ENCODE peak calls at places on chromosome 22, in five cellular contexts. J is mesenchymal stem cell, S is H9, F is H1, B is trophoblast cell. L is an unnamed sample.

GRCh38 chr22:49937758-49938564 is 19.5 kb downstream of the CRELD2 start:
- DNase-seq in J (no peak), S (no peak), F (no peak), B (peak), L (no peak)

GRCh38 chr22:39517470-39517869 is 2.9 kb upstream of the ATF4 start:
- DNase-seq in J (no peak), S (no peak), F (no peak), B (no peak), L (no peak)

GRCh38 chr22:43345761-43346261 is 2.6 kb upstream of the SCUBE1 start:
- DNase-seq in J (peak), S (no peak), F (no peak), B (no peak), L (no peak)

GRCh38 chr22:48944756-48945620 is 882.7 kb downstream of the BRD1 start:
- DNase-seq in J (no peak), S (peak), F (no peak), B (no peak), L (no peak)

GRCh38 chr22:27534720-27535125 is 266.8 kb downstream of the MN1 start:
- DNase-seq in J (peak), S (no peak), F (no peak), B (peak), L (no peak)

GRCh38 chr22:26444777-26445176 is 15.7 kb downstream of the ASPHD2 start:
- DNase-seq in J (no peak), S (no peak), F (no peak), B (peak), L (no peak)

GRCh38 chr22:43670545-43670944 is 141.6 kb downstream of the EFCAB6 start:
- DNase-seq in J (no peak), S (no peak), F (no peak), B (no peak), L (no peak)

GRCh38 chr22:42780070-42780540 is 59.4 kb upstream of the A4GALT start:
- DNase-seq in J (peak), S (peak), F (peak), B (peak), L (peak)

GRCh38 chr22:19187716-19188563 is 9.4 kb upstream of the SLC25A1 start:
- DNase-seq in J (no peak), S (no peak), F (no peak), B (no peak), L (no peak)

GRCh38 chr22:45886502-45886901 is 90.5 kb downstream of the WNT7B start:
- DNase-seq in J (no peak), S (peak), F (no peak), B (no peak), L (no peak)

GRCh38 chr22:20571531-20572007 is 64.2 kb downstream of the MED15 start:
- DNase-seq in J (peak), S (peak), F (no peak), B (peak), L (peak)

GRCh38 chr22:43829904-43830851 is 18.1 kb upstream of the EFCAB6 start:
- DNase-seq in J (no peak), S (no peak), F (no peak), B (no peak), L (no peak)

GRCh38 chr22:21593406-21594232 is 26.1 kb downstream of the UBE2L3 start:
- DNase-seq in J (no peak), S (peak), F (no peak), B (peak), L (no peak)

GRCh38 chr22:21591695-21592094 is 24.2 kb downstream of the UBE2L3 start:
- DNase-seq in J (no peak), S (no peak), F (no peak), B (no peak), L (no peak)

GRCh38 chr22:21594865-21595452 is 27.4 kb downstream of the UBE2L3 start:
- DNase-seq in J (no peak), S (no peak), F (no peak), B (no peak), L (no peak)

GRCh38 chr22:21590809-21591641 is 23.5 kb downstream of the UBE2L3 start:
- DNase-seq in J (no peak), S (no peak), F (no peak), B (no peak), L (no peak)

GRCh38 chr22:21592422-21592821 is 24.9 kb downstream of the UBE2L3 start:
- DNase-seq in J (no peak), S (no peak), F (no peak), B (no peak), L (no peak)
- H2AK5ac ChIP-seq in J (no peak), S (no peak), F (no peak), B (no peak), L (no peak)

GRCh38 chr22:41603873-41604332 is 14.3 kb upstream of the PMM1 start:
- DNase-seq in J (no peak), S (no peak), F (no peak), B (no peak), L (no peak)
- H2BK12ac ChIP-seq in J (no peak), S (no peak), F (no peak), B (no peak), L (no peak)

GRCh38 chr22:37187891-37188761 is at the start of gene C1QTNF6:
- DNase-seq in J (peak), S (peak), F (no peak), B (peak), L (peak)
- H4K8ac ChIP-seq in J (peak), S (no peak), F (peak), B (peak), L (no peak)

GRCh38 chr22:37018815-37019308 is 385 bp downstream of the TST start:
- DNase-seq in J (peak), S (peak), F (no peak), B (peak), L (peak)
- H2AK5ac ChIP-seq in J (no peak), S (no peak), F (no peak), B (peak), L (peak)

GRCh38 chr22:47586946-47587345 is 824.5 kb downstream of the TBC1D22A start:
- DNase-seq in J (no peak), S (no peak), F (no peak), B (no peak), L (no peak)
- H2BK12ac ChIP-seq in J (no peak), S (no peak), F (no peak), B (no peak), L (no peak)

DNA sequence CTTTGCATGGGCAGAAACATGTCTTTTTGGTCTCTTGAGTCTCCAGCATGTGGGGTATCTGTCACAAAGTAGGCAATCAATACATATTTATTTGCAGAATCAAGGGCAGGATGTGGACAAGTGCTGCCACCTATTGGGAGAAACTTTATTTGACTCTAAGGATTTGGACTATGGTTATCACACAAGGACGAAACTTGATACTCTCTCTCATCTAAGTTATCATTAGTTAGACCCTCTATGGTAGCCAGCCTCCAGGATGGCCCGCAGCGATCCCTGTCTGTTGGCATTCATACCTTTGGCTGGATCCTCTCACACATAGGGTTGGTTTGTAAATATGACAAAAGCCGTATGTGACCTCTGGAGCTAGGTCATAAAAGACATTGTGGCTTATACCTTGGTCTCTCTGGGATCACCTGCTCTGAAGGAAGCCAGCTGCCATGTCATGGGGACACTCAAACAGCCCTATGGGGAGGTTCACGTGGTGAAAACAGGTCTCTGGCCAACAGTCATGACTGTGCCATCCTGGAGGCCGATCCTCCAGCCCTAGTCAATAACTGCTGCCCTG is 1.1 kb upstream of the FBXO7 start:
- DNase-seq in J (peak), S (no peak), F (no peak), B (peak), L (peak)
- H4K8ac ChIP-seq in J (peak), S (no peak), F (peak), B (peak), L (no peak)

DNA sequence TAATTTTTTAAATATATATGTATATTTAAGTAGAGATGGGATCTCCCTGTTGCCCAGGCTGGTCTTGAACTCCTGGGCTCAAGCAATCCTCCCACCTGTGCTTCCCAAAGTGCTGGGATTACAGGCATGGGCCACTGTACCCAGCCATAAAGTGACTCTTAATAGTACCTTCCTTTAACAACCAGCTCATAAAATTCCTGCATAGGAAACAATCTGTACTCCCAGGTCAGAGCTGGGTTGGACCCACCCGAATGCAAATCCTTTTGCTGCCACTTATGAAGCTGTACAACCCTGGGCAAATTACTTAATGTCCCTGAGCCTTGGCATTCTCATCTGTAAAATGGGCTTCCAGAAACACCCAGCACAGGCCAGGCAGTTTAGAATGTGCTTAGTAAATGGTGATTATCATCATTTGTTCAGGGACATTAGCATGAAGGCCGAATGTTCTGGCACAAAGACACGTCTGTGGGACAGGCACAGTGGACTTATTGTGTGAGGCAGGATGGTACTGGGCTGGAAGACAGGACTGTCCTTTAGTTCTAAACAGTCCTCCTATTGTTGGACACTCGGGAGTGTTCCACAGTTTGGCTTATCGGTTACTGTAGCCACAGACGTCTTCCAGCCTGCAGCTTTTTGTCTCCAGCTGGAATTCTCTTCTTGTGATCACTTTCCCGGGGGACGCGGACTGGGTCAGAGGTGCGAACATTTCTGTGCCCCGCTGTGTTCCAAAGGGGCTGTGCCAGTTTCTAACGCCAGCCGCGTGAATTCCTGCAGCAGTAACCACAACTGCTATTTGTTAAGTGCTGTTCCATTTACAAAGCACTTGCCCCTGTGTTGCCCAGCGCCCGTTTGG is 6.0 kb downstream of the PDXP start:
- DNase-seq in J (no peak), S (no peak), F (no peak), B (no peak), L (no peak)
- H2AK5ac ChIP-seq in J (no peak), S (no peak), F (no peak), B (no peak), L (no peak)

GRCh38 chr22:47329727-47330653 is 567.5 kb downstream of the TBC1D22A start:
- DNase-seq in J (no peak), S (no peak), F (no peak), B (no peak), L (no peak)
- H2BK12ac ChIP-seq in J (no peak), S (no peak), F (no peak), B (no peak), L (no peak)

DNA sequence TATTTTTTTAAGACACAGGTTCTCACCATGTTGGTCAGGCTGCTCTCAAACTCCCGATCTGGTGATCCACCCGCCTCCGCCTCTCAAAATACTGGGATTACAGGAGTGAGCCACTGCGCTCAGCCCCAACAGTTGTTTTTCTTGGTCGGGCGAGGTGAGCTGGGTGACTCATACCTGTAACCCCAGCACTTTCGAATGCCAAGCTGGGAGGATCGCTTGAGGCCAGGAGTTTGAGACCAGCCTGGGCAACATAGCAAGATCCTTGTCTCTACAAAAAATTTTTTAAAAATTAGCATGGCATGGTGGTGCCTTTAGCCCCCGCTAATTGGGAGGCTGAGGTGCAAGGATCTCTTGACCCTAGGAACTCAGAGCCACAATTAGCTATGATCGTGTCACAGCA is 7.0 kb upstream of the NF2 start:
- DNase-seq in J (no peak), S (no peak), F (no peak), B (peak), L (no peak)
- H4K8ac ChIP-seq in J (no peak), S (no peak), F (no peak), B (no peak), L (no peak)

DNA sequence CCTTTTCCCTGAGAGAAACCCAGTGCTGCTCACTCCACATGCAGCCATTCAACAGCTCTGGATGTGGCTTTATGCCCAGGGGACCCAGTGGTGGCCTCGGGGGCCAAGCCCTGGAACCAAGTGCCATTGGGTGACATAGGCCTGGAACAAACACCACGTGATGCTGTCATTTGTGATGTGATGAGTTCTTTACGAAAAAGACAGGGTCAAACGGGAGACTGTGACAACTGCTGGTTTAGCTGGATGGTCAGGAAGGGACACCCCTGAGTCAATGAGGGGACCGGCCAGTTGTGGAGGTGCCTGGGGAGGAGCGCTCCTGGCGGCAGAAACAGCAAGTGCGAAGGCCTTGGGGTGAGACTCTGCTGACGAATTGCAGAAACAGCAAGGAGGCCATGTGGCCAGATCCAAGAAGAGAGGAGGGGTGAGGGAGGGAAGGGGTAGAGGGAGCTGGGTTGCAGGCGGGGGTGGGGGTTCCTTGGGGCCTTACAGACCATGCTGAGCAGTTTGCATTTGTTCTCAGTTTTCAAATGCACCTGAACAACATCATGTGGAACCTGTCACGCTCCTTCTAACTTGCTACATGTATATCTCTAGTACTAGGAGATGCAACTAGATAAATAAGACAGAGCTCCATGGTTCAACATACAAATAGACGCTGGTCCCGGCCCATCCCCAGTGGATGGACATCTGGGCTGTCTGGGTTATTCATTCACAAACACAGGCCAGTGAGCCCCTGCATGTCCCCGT is 56.1 kb downstream of the IGLL5 start:
- DNase-seq in J (no peak), S (peak), F (no peak), B (no peak), L (no peak)
- H2AK5ac ChIP-seq in J (no peak), S (no peak), F (no peak), B (no peak), L (no peak)

L was measured in neuronal stem cell.